ENCODE peak calls at places on chromosomes 4 and X, in five cellular contexts. X is activated CD8-positive, alpha-beta memory T cell treated with anti-CD3 and anti-CD28 coated beads for 4 hours; D is activated CD4-positive, alpha-beta T cell treated with anti-CD3 and anti-CD28 coated beads, Interleukin-2, amount 10 ng/mL, durations not matched to agents 7 days and 5 days; B is NCI-H1092 treated with DMSO at 0.1 percent for 48 hours; L is CD8-positive, alpha-beta memory T cell. A is an unnamed sample.

GRCh38 chr4:74073358-74073757 is 25.6 kb downstream of the CXCL2 start:
- DNase-seq in X (no peak), D (no peak), B (no peak), L (no peak), A (no peak)

GRCh38 chr4:189974056-189974455 is 33.4 kb downstream of the FRG1 start:
- DNase-seq in X (no peak), D (no peak), B (no peak), L (no peak), A (no peak)

GRCh38 chrX:134813697-134814096 is 155.4 kb upstream of the PLAC1 start:
- DNase-seq in X (no peak), D (no peak), B (no peak), L (no peak), A (no peak)

GRCh38 chr4:169115897-169116254 is 105.8 kb upstream of the CBR4 start:
- DNase-seq in X (no peak), D (no peak), B (no peak), L (no peak), A (no peak)

GRCh38 chr4:148649669-148650331 is 207.6 kb upstream of the NR3C2 start:
- DNase-seq in X (no peak), D (no peak), B (no peak), L (no peak), A (no peak)

GRCh38 chr4:16226816-16227461 is 668 bp upstream of the TAPT1 start:
- DNase-seq in X (no peak), D (peak), B (peak), L (peak), A (peak)

GRCh38 chrX:115898382-115899001 is 272.1 kb upstream of the AGTR2 start:
- DNase-seq in X (peak), D (no peak), B (peak), L (no peak), A (peak)

GRCh38 chrX:106802388-106803275 is at the start of gene TBC1D8B:
- DNase-seq in X (no peak), D (peak), B (peak), L (no peak), A (no peak)

GRCh38 chrX:1581132-1581531 is 10.3 kb upstream of the AKAP17A start:
- DNase-seq in X (peak), D (peak), B (peak), L (peak), A (peak)

GRCh38 chr4:7430965-7431695 is 3.6 kb downstream of the PSAPL1 start:
- DNase-seq in X (no peak), D (no peak), B (no peak), L (no peak), A (no peak)

GRCh38 chrX:132615396-132616131 is 126.7 kb upstream of the MBNL3 start:
- DNase-seq in X (no peak), D (peak), B (peak), L (peak), A (peak)

GRCh38 chrX:46704767-46705386 is 54.0 kb downstream of the SLC9A7 start:
- DNase-seq in X (no peak), D (peak), B (no peak), L (no peak), A (no peak)

GRCh38 chr4:180587379-180587778 is 1655.8 kb upstream of the TENM3 start:
- DNase-seq in X (no peak), D (no peak), B (no peak), L (no peak), A (no peak)

GRCh38 chr4:162610116-162610515 is 446.3 kb upstream of the FSTL5 start:
- DNase-seq in X (no peak), D (no peak), B (no peak), L (no peak), A (no peak)

GRCh38 chr4:164081371-164081770 is 586.9 kb downstream of the TMA16 start:
- DNase-seq in X (no peak), D (no peak), B (no peak), L (no peak), A (no peak)

GRCh38 chrX:41005445-41005992 is 79.7 kb upstream of the USP9X start:
- DNase-seq in X (no peak), D (no peak), B (no peak), L (no peak), A (no peak)

GRCh38 chr4:24794916-24795665 is at the start of gene SOD3:
- DNase-seq in X (no peak), D (no peak), B (peak), L (no peak), A (no peak)

GRCh38 chrX:132071260-132071659 is 48.2 kb downstream of the STK26 start:
- DNase-seq in X (no peak), D (no peak), B (peak), L (no peak), A (no peak)

GRCh38 chr4:188879598-188879997 is 740.4 kb downstream of the TRIML1 start:
- DNase-seq in X (no peak), D (no peak), B (no peak), L (no peak), A (no peak)

GRCh38 chr4:128787509-128788311 is 21.8 kb upstream of the JADE1 start:
- DNase-seq in X (no peak), D (no peak), B (no peak), L (no peak), A (no peak)

GRCh38 chr4:25076625-25077413 is 46.1 kb upstream of the LGI2 start:
- DNase-seq in X (no peak), D (no peak), B (no peak), L (no peak), A (no peak)

GRCh38 chrX:134908235-134908834 is 82.5 kb upstream of the SMIM10 start:
- DNase-seq in X (no peak), D (peak), B (no peak), L (no peak), A (no peak)

GRCh38 chr4:119797238-119797894 is 168.8 kb upstream of the PDE5A start:
- DNase-seq in X (no peak), D (no peak), B (no peak), L (no peak), A (no peak)

GRCh38 chrX:15471016-15471415 is 22.1 kb downstream of the PIR start:
- DNase-seq in X (peak), D (peak), B (peak), L (peak), A (peak)

GRCh38 chr4:157514711-157515110 is 294.2 kb downstream of the GRIA2 start:
- DNase-seq in X (no peak), D (no peak), B (no peak), L (no peak), A (no peak)

GRCh38 chrX:1592128-1592862 is 891 bp downstream of the AKAP17A start:
- DNase-seq in X (no peak), D (peak), B (no peak), L (no peak), A (no peak)

GRCh38 chr4:89800012-89800516 is 36.9 kb downstream of the SNCA start:
- DNase-seq in X (no peak), D (no peak), B (no peak), L (no peak), A (no peak)

GRCh38 chr4:137226900-137227299 is 305.4 kb downstream of the PCDH18 start:
- DNase-seq in X (no peak), D (no peak), B (peak), L (no peak), A (no peak)

GRCh38 chr4:73430188-73430587 is 5.8 kb upstream of the AFP start:
- DNase-seq in X (no peak), D (no peak), B (no peak), L (no peak), A (no peak)

A was measured in T-helper 9 cell.